ENCODE peak calls at places on chromosomes 5 and 9, in four cellular contexts. K is choroid plexus epithelial cell, L is OCI-LY7, X is astrocyte. E is an unnamed sample.

GRCh38 chr5:7728076-7728475 is 122.9 kb downstream of the CFAP90 start:
- DNase-seq in K (no peak), L (no peak), X (no peak), E (peak)

GRCh38 chr5:134149571-134150303 is 27.0 kb downstream of the SKP1 start:
- DNase-seq in K (peak), L (no peak), X (peak), E (peak)

GRCh38 chr5:26889810-26890209 is 148.6 kb downstream of the CDH9 start:
- DNase-seq in K (no peak), L (no peak), X (no peak), E (no peak)

GRCh38 chr5:148912714-148913398 is 86.4 kb downstream of the ADRB2 start:
- DNase-seq in K (peak), L (no peak), X (peak), E (no peak)

GRCh38 chr5:10607666-10608442 is 44.0 kb downstream of the ANKRD33B start:
- DNase-seq in K (peak), L (peak), X (peak), E (no peak)

GRCh38 chr5:126868961-126869451 is 92.1 kb downstream of the LMNB1 start:
- DNase-seq in K (peak), L (no peak), X (peak), E (no peak)

GRCh38 chr9:123081824-123082223 is 48.4 kb downstream of the GPR21 start:
- DNase-seq in K (peak), L (peak), X (peak), E (peak)

GRCh38 chr9:89864257-89864656 is 259.4 kb downstream of the GADD45G start:
- DNase-seq in K (no peak), L (no peak), X (no peak), E (no peak)

GRCh38 chr5:72171667-72172066 is 64.4 kb downstream of the MAP1B start:
- DNase-seq in K (no peak), L (no peak), X (no peak), E (no peak)

GRCh38 chr5:122704247-122705036 is 70.4 kb upstream of the SNX2 start:
- DNase-seq in K (peak), L (peak), X (peak), E (peak)

GRCh38 chr5:23208959-23209431 is 298.4 kb upstream of the PRDM9 start:
- DNase-seq in K (peak), L (peak), X (no peak), E (peak)

GRCh38 chr9:138076650-138077009 is 199.0 kb downstream of the CACNA1B start:
- DNase-seq in K (no peak), L (no peak), X (no peak), E (no peak)

GRCh38 chr9:21030389-21031035 is 928 bp downstream of the HACD4 start:
- DNase-seq in K (peak), L (no peak), X (peak), E (no peak)

GRCh38 chr9:79572032-79572890 is 496 bp downstream of the TLE4 start:
- DNase-seq in K (peak), L (peak), X (no peak), E (no peak)

GRCh38 chr5:96763012-96763411 is 44.7 kb downstream of the ERAP1 start:
- DNase-seq in K (no peak), L (no peak), X (no peak), E (no peak)

GRCh38 chr9:121781143-121781542 is 129.7 kb downstream of the DAB2IP start:
- DNase-seq in K (no peak), L (no peak), X (no peak), E (no peak)

GRCh38 chr9:6305954-6306563 is 22.1 kb upstream of the TPD52L3 start:
- DNase-seq in K (peak), L (peak), X (peak), E (peak)

GRCh38 chr5:14510156-14510734 is 71.3 kb upstream of the OTULINL start:
- DNase-seq in K (no peak), L (peak), X (no peak), E (no peak)

GRCh38 chr5:120139039-120139438 is 325.1 kb upstream of the PRR16 start:
- DNase-seq in K (peak), L (no peak), X (peak), E (no peak)

GRCh38 chr9:89994988-89995613 is 390.3 kb downstream of the GADD45G start:
- DNase-seq in K (peak), L (no peak), X (no peak), E (no peak)

GRCh38 chr5:142618125-142618524 is 67.8 kb downstream of the FGF1 start:
- DNase-seq in K (peak), L (no peak), X (peak), E (peak)

GRCh38 chr5:107766439-107766838 is 95.7 kb upstream of the EFNA5 start:
- DNase-seq in K (no peak), L (no peak), X (no peak), E (no peak)

GRCh38 chr9:37565661-37566618 is 10.2 kb downstream of the FBXO10 start:
- DNase-seq in K (no peak), L (peak), X (no peak), E (no peak)

GRCh38 chr9:16103613-16104012 is 550.8 kb downstream of the CCDC171 start:
- DNase-seq in K (peak), L (no peak), X (no peak), E (no peak)
- H3K4me3 ChIP-seq in K (no peak), L (no peak), X (no peak), E (no peak)

GRCh38 chr9:114238471-114238870 is 83.1 kb downstream of the COL27A1 start:
- DNase-seq in K (no peak), L (no peak), X (no peak), E (no peak)
- H3K4me3 ChIP-seq in K (no peak), L (no peak), X (no peak), E (no peak)

GRCh38 chr9:95572370-95573151 is 55.8 kb upstream of the PTCH1 start:
- DNase-seq in K (no peak), L (no peak), X (no peak), E (no peak)

GRCh38 chr9:95573463-95573862 is 56.7 kb upstream of the PTCH1 start:
- DNase-seq in K (no peak), L (no peak), X (no peak), E (no peak)

GRCh38 chr9:95574866-95575553 is 58.2 kb upstream of the PTCH1 start:
- DNase-seq in K (no peak), L (no peak), X (no peak), E (no peak)

GRCh38 chr9:95575796-95576195 is 59.0 kb upstream of the PTCH1 start:
- DNase-seq in K (no peak), L (no peak), X (no peak), E (no peak)

GRCh38 chr9:95574176-95574575 is 57.4 kb upstream of the PTCH1 start:
- DNase-seq in K (no peak), L (peak), X (no peak), E (peak)
- H3K4me3 ChIP-seq in K (no peak), L (no peak), X (no peak), E (no peak)

GRCh38 chr5:141040093-141040762 is 10.9 kb upstream of the PCDHB1 start:
- DNase-seq in K (peak), L (no peak), X (no peak), E (peak)
- H3K4me3 ChIP-seq in K (no peak), L (no peak), X (peak), E (no peak)

GRCh38 chr5:115170924-115171510 is 1.3 kb upstream of the TRIM36 start:
- DNase-seq in K (peak), L (no peak), X (no peak), E (no peak)
- H3K4me3 ChIP-seq in K (peak), L (peak), X (peak), E (peak)

DNA sequence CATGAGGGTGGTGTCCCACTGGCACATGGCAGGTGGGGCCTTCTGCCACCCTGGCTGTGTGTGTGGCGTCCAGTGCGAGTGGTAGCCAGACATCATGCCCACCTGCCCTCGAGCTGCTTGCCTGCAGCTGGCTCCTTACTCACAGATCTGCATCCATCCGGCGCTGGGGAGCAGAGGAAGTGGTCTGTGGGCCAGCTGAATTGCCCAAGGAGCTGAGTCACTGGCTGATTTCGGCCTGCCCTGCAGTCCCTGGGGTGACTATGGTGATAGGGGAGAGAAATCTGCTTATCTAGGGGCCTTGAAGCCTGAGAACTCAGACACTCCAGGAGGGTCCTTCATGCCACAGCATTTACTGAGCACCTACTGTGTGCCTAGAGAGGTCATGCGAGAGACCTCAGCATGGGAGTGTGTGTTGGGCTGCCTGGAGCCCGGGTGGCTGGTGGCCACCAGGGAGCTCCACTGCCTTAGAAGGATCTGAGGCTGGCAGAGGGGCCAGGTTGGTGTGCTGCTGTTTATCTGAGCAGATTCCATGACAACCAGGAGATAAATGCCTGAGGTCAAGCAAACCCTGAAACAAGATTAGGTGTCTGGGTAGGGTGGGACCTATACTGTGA is 57.1 kb downstream of the SLC22A5 start:
- DNase-seq in K (peak), L (peak), X (peak), E (peak)
- H3K4me3 ChIP-seq in K (no peak), L (peak), X (peak), E (peak)

DNA sequence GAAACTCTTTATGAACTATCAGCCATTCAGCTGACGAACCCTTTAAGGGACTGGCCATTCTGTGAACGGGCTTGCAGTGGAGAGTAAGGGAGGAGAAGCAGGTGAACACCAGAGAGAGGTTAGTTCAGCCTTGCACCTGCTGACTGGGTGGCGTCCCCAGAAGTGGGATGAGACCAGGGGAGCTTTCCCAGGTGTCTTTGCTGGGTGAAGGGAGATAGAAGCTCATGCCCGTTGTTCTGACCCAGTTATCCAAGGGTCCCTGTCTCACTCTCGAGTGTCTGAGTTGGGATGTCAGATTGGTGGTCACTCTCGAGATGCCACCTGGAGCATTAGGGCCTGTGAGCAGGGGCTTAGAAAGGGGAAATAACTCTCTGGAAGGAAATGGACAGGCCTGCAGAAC is 68.7 kb downstream of the MSX2 start:
- DNase-seq in K (no peak), L (no peak), X (no peak), E (no peak)
- H3K4me3 ChIP-seq in K (no peak), L (no peak), X (no peak), E (no peak)

GRCh38 chr5:39422886-39423285 is 1.9 kb downstream of the DAB2 start:
- DNase-seq in K (no peak), L (no peak), X (no peak), E (no peak)
- H3K4me3 ChIP-seq in K (peak), L (no peak), X (peak), E (no peak)

GRCh38 chr9:27665121-27665520 is 91.8 kb upstream of the C9orf72 start:
- DNase-seq in K (no peak), L (no peak), X (no peak), E (no peak)

GRCh38 chr9:27660148-27660547 is 86.9 kb upstream of the C9orf72 start:
- DNase-seq in K (no peak), L (no peak), X (no peak), E (no peak)

GRCh38 chr9:27664136-27664819 is 91.0 kb upstream of the C9orf72 start:
- DNase-seq in K (no peak), L (no peak), X (no peak), E (no peak)
- H3K4me3 ChIP-seq in K (no peak), L (no peak), X (no peak), E (no peak)

GRCh38 chr5:6365142-6365976 is 13.0 kb downstream of the MED10 start:
- DNase-seq in K (peak), L (no peak), X (peak), E (no peak)
- H3K4me3 ChIP-seq in K (no peak), L (no peak), X (no peak), E (no peak)